ENCODE peak calls at places on chromosomes 2 and 18, in seven cellular contexts. N is SK-N-SH, O is HepG2, H is H1, G is K562, R is GM12878, M is GM12892. V is an unnamed sample.

GRCh38 chr2:149166958-149167810 is 128.7 kb downstream of the LYPD6B start:
- DNase-seq in N (no peak), O (no peak), H (no peak), G (no peak), R (peak; percentile 67), M (no peak), V (no peak)

GRCh38 chr18:75226301-75226955 is 15.8 kb downstream of the TSHZ1 start:
- DNase-seq in N (no peak), O (peak; percentile 16), H (no peak), G (peak; percentile 25), R (no peak), M (no peak), V (no peak)

GRCh38 chr2:29518988-29519925 is 402.1 kb downstream of the ALK start:
- DNase-seq in N (no peak), O (no peak), H (no peak), G (no peak), R (no peak), M (no peak), V (no peak)

GRCh38 chr2:57497489-57498096 is 549.0 kb upstream of the VRK2 start:
- DNase-seq in N (peak; percentile 35), O (peak; percentile 50), H (no peak), G (peak; percentile 28), R (peak; percentile 4), M (no peak), V (peak; percentile 1)

GRCh38 chr18:66555585-66555984 is 48.3 kb downstream of the CDH19 start:
- DNase-seq in N (no peak), O (no peak), H (no peak), G (no peak), R (no peak), M (no peak), V (no peak)

GRCh38 chr2:47205576-47206141 is 50.6 kb upstream of the STPG4 start:
- DNase-seq in N (peak; percentile 77), O (no peak), H (no peak), G (peak; percentile 47), R (no peak), M (no peak), V (no peak)

GRCh38 chr2:100289020-100289419 is 33.3 kb downstream of the LONRF2 start:
- DNase-seq in N (no peak), O (no peak), H (no peak), G (no peak), R (no peak), M (no peak), V (no peak)

GRCh38 chr2:132740081-132740480 is 70.1 kb upstream of the LYPD1 start:
- DNase-seq in N (no peak), O (no peak), H (no peak), G (no peak), R (no peak), M (no peak), V (no peak)

GRCh38 chr2:62792408-62792807 is 86.9 kb downstream of the EHBP1 start:
- DNase-seq in N (no peak), O (no peak), H (no peak), G (no peak), R (no peak), M (no peak), V (no peak)

GRCh38 chr2:209495855-209496585 is 72.2 kb downstream of the MAP2 start:
- DNase-seq in N (peak; percentile 8), O (peak; percentile 86), H (no peak), G (no peak), R (no peak), M (no peak), V (no peak)

GRCh38 chr2:28252308-28252707 is 140.3 kb upstream of the FOSL2 start:
- DNase-seq in N (no peak), O (no peak), H (no peak), G (no peak), R (peak; percentile 46), M (peak; percentile 14), V (no peak)

GRCh38 chr2:8819948-8820347 is 17.5 kb downstream of the KIDINS220 start:
- DNase-seq in N (no peak), O (no peak), H (no peak), G (no peak), R (no peak), M (no peak), V (no peak)

GRCh38 chr18:22609642-22610041 is 191.9 kb upstream of the CTAGE1 start:
- DNase-seq in N (no peak), O (peak; percentile 16), H (no peak), G (no peak), R (no peak), M (no peak), V (no peak)

GRCh38 chr18:506264-506663 is 5.8 kb upstream of the COLEC12 start:
- DNase-seq in N (no peak), O (no peak), H (no peak), G (no peak), R (no peak), M (no peak), V (no peak)
- TF ChIP-seq TAF1 in N (no peak), O (no peak), H (no peak), G (no peak), R (no peak), M (no peak), V (no peak)

GRCh38 chr18:23684515-23685197 is 4.6 kb upstream of the LAMA3 start:
- DNase-seq in N (no peak), O (peak; percentile 47), H (no peak), G (no peak), R (no peak), M (no peak), V (no peak)
- TF ChIP-seq TAF1 in N (no peak), O (no peak), H (no peak), G (no peak), R (no peak), M (no peak), V (no peak)

DNA sequence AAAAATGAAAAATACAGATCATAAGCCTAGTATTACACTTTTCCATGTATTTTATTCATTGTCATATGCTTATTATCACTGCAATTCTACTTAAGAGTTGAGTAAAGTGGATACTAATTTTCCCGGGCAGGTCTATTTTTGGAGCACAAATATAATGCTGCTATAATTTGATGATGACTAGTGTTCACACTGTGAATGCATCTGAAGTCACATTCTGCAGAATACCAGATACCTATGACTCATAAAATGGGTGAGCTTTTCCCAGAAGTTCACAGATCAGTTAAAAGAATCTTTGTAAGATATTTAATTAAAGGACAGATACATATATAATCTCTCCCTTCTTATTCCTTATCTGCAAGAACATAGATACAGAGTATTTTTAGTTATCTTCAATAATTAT is 79.8 kb upstream of the MC4R start:
- DNase-seq in N (peak; percentile 13), O (no peak), H (no peak), G (no peak), R (no peak), M (no peak), V (no peak)
- TF ChIP-seq TAF1 in N (no peak), O (no peak), H (no peak), G (no peak), R (no peak), M (no peak), V (no peak)

GRCh38 chr2:120833127-120833675 is 97.5 kb downstream of the GLI2 start:
- DNase-seq in N (no peak), O (no peak), H (no peak), G (no peak), R (no peak), M (no peak), V (no peak)
- TF ChIP-seq TAF1 in N (no peak), O (no peak), H (no peak), G (no peak), R (no peak), M (no peak), V (no peak)

V was measured in GM12891.